ENCODE peak calls at places on chromosomes 2 and 18, in six cellular contexts. F is CD8-positive, alpha-beta memory T cell; J is HTR-8/SVneo; Z is AG08396; T is HEK293T; V is uterus. U is an unnamed sample.

GRCh38 chr18:30562231-30562630 is 480.3 kb downstream of the DSC3 start:
- DNase-seq in F (no peak), J (no peak), Z (no peak), T (no peak), V (no peak), U (no peak)

GRCh38 chr2:53058526-53058925 is 709.1 kb upstream of the CHAC2 start:
- DNase-seq in F (no peak), J (no peak), Z (no peak), T (no peak), V (no peak), U (no peak)

GRCh38 chr2:180040146-180040925 is 33.2 kb upstream of the CWC22 start:
- DNase-seq in F (no peak), J (no peak), Z (no peak), T (no peak), V (no peak), U (no peak)

GRCh38 chr2:29072251-29072650 is 2.1 kb downstream of the PCARE start:
- DNase-seq in F (no peak), J (no peak), Z (no peak), T (no peak), V (no peak), U (no peak)

GRCh38 chr2:96123936-96124335 is 7.6 kb upstream of the ADRA2B start:
- DNase-seq in F (no peak), J (no peak), Z (no peak), T (no peak), V (no peak), U (no peak)

GRCh38 chr2:69994166-69994565 is 32.7 kb upstream of the ASPRV1 start:
- DNase-seq in F (no peak), J (no peak), Z (no peak), T (no peak), V (no peak), U (no peak)

GRCh38 chr18:58364867-58365533 is 263.9 kb downstream of the ALPK2 start:
- DNase-seq in F (no peak), J (no peak), Z (peak), T (no peak), V (no peak), U (no peak)

GRCh38 chr2:223026357-223027110 is 25.5 kb upstream of the KCNE4 start:
- DNase-seq in F (no peak), J (no peak), Z (no peak), T (no peak), V (no peak), U (no peak)

GRCh38 chr2:85257359-85258193 is 70.2 kb downstream of the TGOLN2 start:
- DNase-seq in F (no peak), J (no peak), Z (no peak), T (no peak), V (peak), U (no peak)

GRCh38 chr2:126907671-126908070 is 9.0 kb downstream of the TEX51 start:
- DNase-seq in F (no peak), J (no peak), Z (no peak), T (no peak), V (no peak), U (no peak)

GRCh38 chr2:143808166-143808565 is 678.9 kb downstream of the ARHGAP15 start:
- DNase-seq in F (no peak), J (no peak), Z (no peak), T (no peak), V (no peak), U (no peak)

U was measured in NCI-H1930.